ENCODE peak calls at places on chromosomes 7 and 10, in nine cellular contexts. H is CD8-positive, alpha-beta memory T cell; D is HepG2; C is Ammon's horn; S is hippocampal formation; W is brain microvascular endothelial cell; M is epithelial cell of esophagus; T is A549; Y is amniotic epithelial cell. R is an unnamed sample.

GRCh38 chr7:135316648-135317313 is 83.1 kb downstream of the STRA8 start:
- DNase-seq in H (no peak), D (no peak), C (no peak), S (no peak), W (no peak), M (no peak), T (no peak), Y (no peak), R (no peak)

GRCh38 chr7:90604383-90604782 is 8.3 kb downstream of the CDK14 start:
- DNase-seq in H (no peak), D (no peak), C (no peak), S (no peak), W (no peak), M (peak; percentile 89), T (no peak), Y (no peak), R (no peak)

GRCh38 chr7:159109092-159110035 is 35.3 kb downstream of the VIPR2 start:
- DNase-seq in H (no peak), D (no peak), C (no peak), S (no peak), W (no peak), M (no peak), T (no peak), Y (no peak), R (no peak)

GRCh38 chr7:258476-259190 is 31.3 kb upstream of the FOXL3 start:
- DNase-seq in H (no peak), D (no peak), C (no peak), S (no peak), W (no peak), M (no peak), T (no peak), Y (no peak), R (no peak)

GRCh38 chr10:113550365-113550764 is 2.5 kb upstream of the HABP2 start:
- DNase-seq in H (no peak), D (no peak), C (no peak), S (no peak), W (peak; percentile 25), M (peak; percentile 94), T (no peak), Y (peak; percentile 2), R (no peak)

GRCh38 chr7:36984051-36984492 is 259.8 kb upstream of the AOAH start:
- DNase-seq in H (no peak), D (peak; percentile 86), C (no peak), S (no peak), W (no peak), M (no peak), T (no peak), Y (no peak), R (no peak)

GRCh38 chr7:146090023-146090645 is 26.5 kb upstream of the CNTNAP2 start:
- DNase-seq in H (no peak), D (peak; percentile 8), C (peak; percentile 46), S (peak; percentile 21), W (no peak), M (peak; percentile 63), T (peak; percentile 6), Y (peak; percentile 2), R (no peak)

GRCh38 chr10:124079864-124080263 is 13.5 kb downstream of the CHST15 start:
- DNase-seq in H (no peak), D (no peak), C (no peak), S (no peak), W (no peak), M (no peak), T (no peak), Y (no peak), R (no peak)

GRCh38 chr7:158452331-158452730 is 135.3 kb downstream of the PTPRN2 start:
- DNase-seq in H (no peak), D (no peak), C (no peak), S (no peak), W (no peak), M (no peak), T (no peak), Y (no peak), R (no peak)

GRCh38 chr10:100872034-100872791 is 40.5 kb upstream of the SLF2 start:
- DNase-seq in H (no peak), D (no peak), C (peak; percentile 35), S (no peak), W (peak; percentile 45), M (peak; percentile 43), T (peak; percentile 92), Y (no peak), R (peak; percentile 51)

GRCh38 chr10:49567810-49568209 is 28.9 kb upstream of the ERCC6 start:
- DNase-seq in H (no peak), D (no peak), C (no peak), S (no peak), W (no peak), M (no peak), T (no peak), Y (no peak), R (no peak)

GRCh38 chr10:97517778-97518561 is 19.2 kb downstream of the UBTD1 start:
- DNase-seq in H (no peak), D (no peak), C (no peak), S (no peak), W (no peak), M (peak; percentile 78), T (no peak), Y (no peak), R (no peak)

GRCh38 chr7:17948503-17949238 is 8.4 kb upstream of the SNX13 start:
- DNase-seq in H (no peak), D (no peak), C (no peak), S (no peak), W (no peak), M (peak; percentile 74), T (no peak), Y (peak; percentile 27), R (no peak)

GRCh38 chr10:78664929-78665525 is 403.7 kb upstream of the ZMIZ1 start:
- DNase-seq in H (no peak), D (no peak), C (no peak), S (no peak), W (peak; percentile 27), M (peak; percentile 50), T (no peak), Y (peak; percentile 43), R (no peak)

GRCh38 chr7:42104231-42104630 is 132.8 kb downstream of the GLI3 start:
- DNase-seq in H (no peak), D (no peak), C (no peak), S (no peak), W (no peak), M (peak; percentile 25), T (no peak), Y (no peak), R (no peak)

GRCh38 chr7:26515462-26515861 is 223.8 kb downstream of the SNX10 start:
- DNase-seq in H (no peak), D (no peak), C (no peak), S (no peak), W (no peak), M (no peak), T (no peak), Y (no peak), R (no peak)

GRCh38 chr10:84267503-84268126 is 22.8 kb downstream of the RGR start:
- DNase-seq in H (peak; percentile 43), D (peak; percentile 13), C (no peak), S (no peak), W (peak; percentile 56), M (peak; percentile 81), T (peak; percentile 26), Y (peak; percentile 38), R (no peak)

GRCh38 chr10:17290226-17290625 is 62.2 kb downstream of the VIM start:
- DNase-seq in H (no peak), D (no peak), C (no peak), S (no peak), W (no peak), M (peak; percentile 66), T (no peak), Y (no peak), R (no peak)

GRCh38 chr10:108784534-108784933 is 1138.8 kb downstream of the XPNPEP1 start:
- DNase-seq in H (no peak), D (no peak), C (no peak), S (no peak), W (no peak), M (no peak), T (no peak), Y (no peak), R (no peak)

GRCh38 chr7:69732203-69732602 is 133.9 kb downstream of the AUTS2 start:
- DNase-seq in H (no peak), D (peak; percentile 1), C (no peak), S (no peak), W (no peak), M (peak; percentile 14), T (peak; percentile 58), Y (no peak), R (no peak)

GRCh38 chr10:107749235-107749634 is 584.7 kb upstream of the SORCS1 start:
- DNase-seq in H (no peak), D (no peak), C (no peak), S (no peak), W (no peak), M (no peak), T (no peak), Y (no peak), R (no peak)

GRCh38 chr7:44216521-44217030 is 15.8 kb downstream of the YKT6 start:
- DNase-seq in H (no peak), D (no peak), C (peak; percentile 48), S (no peak), W (no peak), M (no peak), T (no peak), Y (no peak), R (no peak)

GRCh38 chr10:92031580-92031979 is 108.0 kb downstream of the BTAF1 start:
- DNase-seq in H (no peak), D (no peak), C (no peak), S (no peak), W (no peak), M (no peak), T (no peak), Y (no peak), R (no peak)

GRCh38 chr7:109844362-109844761 is 1246.6 kb upstream of the LRRN3 start:
- DNase-seq in H (no peak), D (peak; percentile 5), C (peak; percentile 40), S (peak; percentile 10), W (peak; percentile 9), M (peak; percentile 39), T (peak; percentile 15), Y (no peak), R (no peak)

GRCh38 chr10:62899316-62899715 is 83.2 kb upstream of the EGR2 start:
- DNase-seq in H (no peak), D (no peak), C (no peak), S (no peak), W (no peak), M (no peak), T (no peak), Y (no peak), R (no peak)

GRCh38 chr10:10394933-10395658 is 622.6 kb upstream of the CELF2 start:
- DNase-seq in H (no peak), D (no peak), C (no peak), S (no peak), W (no peak), M (peak; percentile 74), T (no peak), Y (peak; percentile 24), R (no peak)

GRCh38 chr7:30445770-30446169 is 32.8 kb downstream of the NOD1 start:
- DNase-seq in H (peak; percentile 63), D (peak; percentile 74), C (peak; percentile 83), S (peak; percentile 11), W (no peak), M (no peak), T (peak; percentile 6), Y (peak; percentile 90), R (peak; percentile 68)

GRCh38 chr7:155206286-155207020 is 91.2 kb upstream of the INSIG1 start:
- DNase-seq in H (peak; percentile 36), D (no peak), C (peak; percentile 57), S (no peak), W (peak; percentile 89), M (no peak), T (no peak), Y (peak; percentile 67), R (peak; percentile 69)

GRCh38 chr10:58189269-58189668 is 78.4 kb downstream of the IPMK start:
- DNase-seq in H (no peak), D (no peak), C (no peak), S (no peak), W (peak; percentile 55), M (peak; percentile 68), T (no peak), Y (peak; percentile 2), R (no peak)

GRCh38 chr7:121909721-121910359 is 36.9 kb downstream of the PTPRZ1 start:
- DNase-seq in H (no peak), D (no peak), C (no peak), S (no peak), W (no peak), M (no peak), T (no peak), Y (no peak), R (no peak)

GRCh38 chr7:157250605-157251228 is 86.1 kb upstream of the DNAJB6 start:
- DNase-seq in H (peak; percentile 34), D (peak; percentile 61), C (peak; percentile 57), S (peak; percentile 35), W (peak; percentile 72), M (peak; percentile 79), T (peak; percentile 38), Y (peak; percentile 60), R (peak; percentile 50)